ENCODE peak calls at places on chromosomes 7 and 10, in ten cellular contexts. One of them, this sample, is unnamed.

GRCh38 chr10:26043469-26043868 is 109.4 kb downstream of the MYO3A start:
- DNase-seq in HEK293T: no peak
- DNase-seq in substantia nigra: no peak
- DNase-seq in non-pigmented ciliary epithelial cell: no peak
- DNase-seq in heart left ventricle: no peak
- DNase-seq in skeletal muscle cell: no peak
- DNase-seq in WTC11: no peak
- DNase-seq in CD4-positive, alpha-beta memory T cell: no peak
- DNase-seq in NCI-H524: no peak
- DNase-seq in AG04450: no peak
- DNase-seq in this sample: no peak

GRCh38 chr10:61592581-61592980 is 70.1 kb upstream of the CABCOCO1 start:
- DNase-seq in HEK293T: peak; percentile 50
- DNase-seq in substantia nigra: no peak
- DNase-seq in non-pigmented ciliary epithelial cell: no peak
- DNase-seq in heart left ventricle: no peak
- DNase-seq in skeletal muscle cell: no peak
- DNase-seq in WTC11: peak; percentile 38
- DNase-seq in CD4-positive, alpha-beta memory T cell: no peak
- DNase-seq in NCI-H524: peak; percentile 15
- DNase-seq in AG04450: no peak
- DNase-seq in this sample: peak; percentile 2

GRCh38 chr7:94832051-94832450 is 75.3 kb upstream of the PPP1R9A start:
- DNase-seq in HEK293T: no peak
- DNase-seq in substantia nigra: no peak
- DNase-seq in non-pigmented ciliary epithelial cell: no peak
- DNase-seq in heart left ventricle: no peak
- DNase-seq in skeletal muscle cell: no peak
- DNase-seq in WTC11: no peak
- DNase-seq in CD4-positive, alpha-beta memory T cell: no peak
- DNase-seq in NCI-H524: no peak
- DNase-seq in AG04450: no peak
- DNase-seq in this sample: no peak

GRCh38 chr10:59971915-59972314 is 65.6 kb upstream of the CCDC6 start:
- DNase-seq in HEK293T: no peak
- DNase-seq in substantia nigra: no peak
- DNase-seq in non-pigmented ciliary epithelial cell: peak; percentile 18
- DNase-seq in heart left ventricle: no peak
- DNase-seq in skeletal muscle cell: peak; percentile 5
- DNase-seq in WTC11: no peak
- DNase-seq in CD4-positive, alpha-beta memory T cell: no peak
- DNase-seq in NCI-H524: no peak
- DNase-seq in AG04450: no peak
- DNase-seq in this sample: peak; percentile 15

GRCh38 chr10:101367569-101368453 is 13.8 kb downstream of the BTRC start:
- DNase-seq in HEK293T: no peak
- DNase-seq in substantia nigra: no peak
- DNase-seq in non-pigmented ciliary epithelial cell: peak; percentile 71
- DNase-seq in heart left ventricle: no peak
- DNase-seq in skeletal muscle cell: peak; percentile 27
- DNase-seq in WTC11: no peak
- DNase-seq in CD4-positive, alpha-beta memory T cell: no peak
- DNase-seq in NCI-H524: no peak
- DNase-seq in AG04450: peak; percentile 15
- DNase-seq in this sample: peak; percentile 71

GRCh38 chr10:47402681-47403301 is 18.7 kb upstream of the ZNF488 start:
- DNase-seq in HEK293T: no peak
- DNase-seq in substantia nigra: no peak
- DNase-seq in non-pigmented ciliary epithelial cell: peak; percentile 66
- DNase-seq in heart left ventricle: peak; percentile 70
- DNase-seq in skeletal muscle cell: peak; percentile 33
- DNase-seq in WTC11: peak; percentile 38
- DNase-seq in CD4-positive, alpha-beta memory T cell: no peak
- DNase-seq in NCI-H524: no peak
- DNase-seq in AG04450: peak; percentile 61
- DNase-seq in this sample: peak; percentile 51

GRCh38 chr10:86666538-86666937 is 1.8 kb upstream of the LDB3 start:
- DNase-seq in HEK293T: no peak
- DNase-seq in substantia nigra: peak; percentile 67
- DNase-seq in non-pigmented ciliary epithelial cell: no peak
- DNase-seq in heart left ventricle: no peak
- DNase-seq in skeletal muscle cell: no peak
- DNase-seq in WTC11: no peak
- DNase-seq in CD4-positive, alpha-beta memory T cell: no peak
- DNase-seq in NCI-H524: peak; percentile 66
- DNase-seq in AG04450: no peak
- DNase-seq in this sample: no peak

GRCh38 chr10:130495891-130496642 is 359.9 kb downstream of the GLRX3 start:
- DNase-seq in HEK293T: no peak
- DNase-seq in substantia nigra: no peak
- DNase-seq in non-pigmented ciliary epithelial cell: no peak
- DNase-seq in heart left ventricle: no peak
- DNase-seq in skeletal muscle cell: no peak
- DNase-seq in WTC11: no peak
- DNase-seq in CD4-positive, alpha-beta memory T cell: no peak
- DNase-seq in NCI-H524: no peak
- DNase-seq in AG04450: no peak
- DNase-seq in this sample: no peak

GRCh38 chr10:110556993-110557601 is 10.4 kb upstream of the SMC3 start:
- DNase-seq in HEK293T: peak; percentile 71
- DNase-seq in substantia nigra: no peak
- DNase-seq in non-pigmented ciliary epithelial cell: no peak
- DNase-seq in heart left ventricle: no peak
- DNase-seq in skeletal muscle cell: no peak
- DNase-seq in WTC11: peak; percentile 71
- DNase-seq in CD4-positive, alpha-beta memory T cell: peak; percentile 62
- DNase-seq in NCI-H524: peak; percentile 59
- DNase-seq in AG04450: no peak
- DNase-seq in this sample: peak; percentile 73

GRCh38 chr7:27145884-27146401 is 1.6 kb downstream of the HOXA6 start:
- DNase-seq in HEK293T: no peak
- DNase-seq in substantia nigra: no peak
- DNase-seq in non-pigmented ciliary epithelial cell: no peak
- DNase-seq in heart left ventricle: no peak
- DNase-seq in skeletal muscle cell: no peak
- DNase-seq in WTC11: no peak
- DNase-seq in CD4-positive, alpha-beta memory T cell: no peak
- DNase-seq in NCI-H524: no peak
- DNase-seq in AG04450: no peak
- DNase-seq in this sample: no peak

GRCh38 chr7:91383186-91383585 is 119.0 kb downstream of the FZD1 start:
- DNase-seq in HEK293T: no peak
- DNase-seq in substantia nigra: no peak
- DNase-seq in non-pigmented ciliary epithelial cell: peak; percentile 74
- DNase-seq in heart left ventricle: no peak
- DNase-seq in skeletal muscle cell: peak; percentile 68
- DNase-seq in WTC11: no peak
- DNase-seq in CD4-positive, alpha-beta memory T cell: no peak
- DNase-seq in NCI-H524: no peak
- DNase-seq in AG04450: peak; percentile 63
- DNase-seq in this sample: no peak

This sample was measured in A549.